ENCODE peak calls at places on chromosomes 4 and X, in four cellular contexts. M, D, C and X are unnamed samples.

GRCh38 chr4:72817012-72817411 is 248.0 kb upstream of the ADAMTS3 start:
- DNase-seq in M (no peak), D (no peak), C (no peak), X (no peak)

GRCh38 chr4:113504422-113504821 is 257.1 kb downstream of the CAMK2D start:
- DNase-seq in M (no peak), D (no peak), C (no peak), X (no peak)

GRCh38 chr4:176500894-176501293 is 181.1 kb downstream of the SPCS3 start:
- DNase-seq in M (no peak), D (no peak), C (no peak), X (no peak)

GRCh38 chr4:2253160-2254084 is 8.5 kb downstream of the MXD4 start:
- DNase-seq in M (no peak), D (no peak), C (no peak), X (no peak)

GRCh38 chrX:120485562-120486520 is 16.7 kb upstream of the LAMP2 start:
- DNase-seq in M (peak; percentile 50), D (peak; percentile 21), C (peak; percentile 70), X (peak; percentile 84)

GRCh38 chr4:108117473-108118182 is 51.1 kb downstream of the LEF1 start:
- DNase-seq in M (no peak), D (no peak), C (no peak), X (no peak)

GRCh38 chr4:100100985-100101384 is 89.3 kb downstream of the DDIT4L start:
- DNase-seq in M (no peak), D (no peak), C (no peak), X (no peak)

GRCh38 chr4:8905236-8905772 is 33.7 kb upstream of the HMX1 start:
- DNase-seq in M (no peak), D (no peak), C (no peak), X (peak; percentile 22)

GRCh38 chr4:157052429-157053040 is 23.4 kb upstream of the GLRB start:
- DNase-seq in M (no peak), D (no peak), C (no peak), X (no peak)